ENCODE peak calls at places on chromosome 7, in eight cellular contexts. One of them, this sample, is unnamed.
A peak's percentile ranks its signal among the peaks of the same experiment; 100 is the strongest.

GRCh38 chr7:108839091-108839490 is 269.4 kb downstream of the DNAJB9 start:
- DNase-seq in mammary epithelial cell: no peak
- DNase-seq in psoas muscle: no peak
- DNase-seq in right atrium auricular region: no peak
- DNase-seq in cardiac muscle cell: no peak
- DNase-seq in hepatocyte: no peak
- DNase-seq in H9: no peak
- DNase-seq in uterus: no peak
- DNase-seq in this sample: no peak

GRCh38 chr7:91198371-91198770 is 65.9 kb upstream of the FZD1 start:
- DNase-seq in mammary epithelial cell: no peak
- DNase-seq in psoas muscle: no peak
- DNase-seq in right atrium auricular region: no peak
- DNase-seq in cardiac muscle cell: no peak
- DNase-seq in hepatocyte: no peak
- DNase-seq in H9: no peak
- DNase-seq in uterus: no peak
- DNase-seq in this sample: no peak

GRCh38 chr7:32427769-32428291 is 62.4 kb downstream of the LSM5 start:
- DNase-seq in mammary epithelial cell: peak; percentile 77
- DNase-seq in psoas muscle: peak; percentile 81
- DNase-seq in right atrium auricular region: no peak
- DNase-seq in cardiac muscle cell: peak; percentile 89
- DNase-seq in hepatocyte: peak; percentile 93
- DNase-seq in H9: peak; percentile 93
- DNase-seq in uterus: peak; percentile 41
- DNase-seq in this sample: peak; percentile 77

GRCh38 chr7:1383398-1384112 is 75.7 kb downstream of the MICALL2 start:
- DNase-seq in mammary epithelial cell: no peak
- DNase-seq in psoas muscle: no peak
- DNase-seq in right atrium auricular region: no peak
- DNase-seq in cardiac muscle cell: no peak
- DNase-seq in hepatocyte: no peak
- DNase-seq in H9: no peak
- DNase-seq in uterus: no peak
- DNase-seq in this sample: no peak

GRCh38 chr7:36391436-36392198 is 2.0 kb downstream of the ANLN start:
- DNase-seq in mammary epithelial cell: peak; percentile 54
- DNase-seq in psoas muscle: no peak
- DNase-seq in right atrium auricular region: no peak
- DNase-seq in cardiac muscle cell: no peak
- DNase-seq in hepatocyte: no peak
- DNase-seq in H9: no peak
- DNase-seq in uterus: no peak
- DNase-seq in this sample: no peak

GRCh38 chr7:73865738-73866445 is 4.9 kb downstream of the TMEM270 start:
- DNase-seq in mammary epithelial cell: no peak
- DNase-seq in psoas muscle: peak; percentile 69
- DNase-seq in right atrium auricular region: no peak
- DNase-seq in cardiac muscle cell: peak; percentile 76
- DNase-seq in hepatocyte: peak; percentile 73
- DNase-seq in H9: peak; percentile 42
- DNase-seq in uterus: no peak
- DNase-seq in this sample: peak; percentile 54

GRCh38 chr7:117350027-117350426 is 27.2 kb upstream of the WNT2 start:
- DNase-seq in mammary epithelial cell: peak; percentile 42
- DNase-seq in psoas muscle: no peak
- DNase-seq in right atrium auricular region: no peak
- DNase-seq in cardiac muscle cell: no peak
- DNase-seq in hepatocyte: no peak
- DNase-seq in H9: no peak
- DNase-seq in uterus: no peak
- DNase-seq in this sample: no peak

GRCh38 chr7:95470452-95470851 is 15.3 kb upstream of the ASB4 start:
- DNase-seq in mammary epithelial cell: peak; percentile 58
- DNase-seq in psoas muscle: no peak
- DNase-seq in right atrium auricular region: no peak
- DNase-seq in cardiac muscle cell: peak; percentile 83
- DNase-seq in hepatocyte: peak; percentile 40
- DNase-seq in H9: no peak
- DNase-seq in uterus: no peak
- DNase-seq in this sample: peak; percentile 16

GRCh38 chr7:58086461-58086860 is 636.5 kb downstream of the ZNF716 start:
- DNase-seq in mammary epithelial cell: no peak
- DNase-seq in psoas muscle: peak; percentile 26
- DNase-seq in right atrium auricular region: no peak
- DNase-seq in cardiac muscle cell: no peak
- DNase-seq in hepatocyte: no peak
- DNase-seq in H9: no peak
- DNase-seq in uterus: no peak
- DNase-seq in this sample: no peak

DNA sequence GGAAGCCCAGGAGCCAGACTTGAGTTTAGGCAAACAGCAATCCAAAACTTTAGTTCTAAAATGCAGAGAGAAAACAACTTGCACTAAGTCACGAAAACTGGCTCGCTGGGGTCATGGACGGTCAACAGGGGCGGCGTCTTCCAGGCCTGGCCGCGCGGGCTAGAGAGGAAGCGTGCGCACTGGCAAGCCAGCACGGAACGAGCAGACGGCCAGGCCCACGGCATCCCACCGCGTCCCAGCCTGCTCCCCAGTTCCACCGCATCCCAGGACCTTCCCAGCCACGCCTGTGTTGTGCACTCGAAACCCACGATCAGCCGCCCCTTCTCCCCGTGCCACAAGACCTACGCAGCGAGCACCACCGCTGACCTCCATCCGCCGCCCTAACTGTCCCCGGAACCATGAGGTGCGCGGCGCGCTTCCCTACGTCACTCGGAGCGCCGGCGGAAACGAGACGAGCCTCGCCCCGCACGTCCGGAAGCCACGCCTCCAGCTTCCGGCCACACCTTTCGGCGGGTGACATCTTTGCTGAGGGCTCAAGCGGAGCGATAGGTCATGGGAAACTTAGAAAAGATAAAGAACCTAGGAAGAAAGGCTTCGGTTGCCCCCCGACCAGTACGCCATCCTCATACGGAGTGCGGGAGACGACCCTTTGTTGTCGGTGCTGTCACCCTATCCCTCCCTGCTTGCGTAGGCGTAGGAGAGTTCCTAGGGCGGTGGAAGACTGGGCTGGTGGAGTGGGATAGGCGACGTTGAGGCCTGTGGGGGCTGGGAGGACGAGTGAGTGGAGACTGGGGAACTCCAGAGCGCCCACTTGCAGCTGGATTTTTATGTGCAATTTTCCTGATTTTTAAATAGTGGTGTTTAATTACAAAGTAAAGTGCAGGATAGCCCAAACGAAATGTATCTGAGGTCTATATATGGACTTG is at the start of gene TBRG4:
- DNase-seq in mammary epithelial cell: peak; percentile 92
- DNase-seq in psoas muscle: peak; percentile 98
- DNase-seq in right atrium auricular region: peak; percentile 95
- DNase-seq in cardiac muscle cell: peak; percentile 97
- DNase-seq in hepatocyte: peak; percentile 98
- DNase-seq in H9: peak; percentile 93
- DNase-seq in uterus: peak; percentile 94
- DNase-seq in this sample: peak; percentile 93
- TF ChIP-seq CTCF in mammary epithelial cell: peak; percentile 14
- TF ChIP-seq CTCF in psoas muscle: peak; percentile 35
- TF ChIP-seq CTCF in right atrium auricular region: peak; percentile 63
- TF ChIP-seq CTCF in cardiac muscle cell: peak; percentile 43
- TF ChIP-seq CTCF in hepatocyte: peak; percentile 38
- TF ChIP-seq CTCF in H9: peak; percentile 41
- TF ChIP-seq CTCF in uterus: peak; percentile 10
- TF ChIP-seq CTCF in this sample: peak; percentile 50

DNA sequence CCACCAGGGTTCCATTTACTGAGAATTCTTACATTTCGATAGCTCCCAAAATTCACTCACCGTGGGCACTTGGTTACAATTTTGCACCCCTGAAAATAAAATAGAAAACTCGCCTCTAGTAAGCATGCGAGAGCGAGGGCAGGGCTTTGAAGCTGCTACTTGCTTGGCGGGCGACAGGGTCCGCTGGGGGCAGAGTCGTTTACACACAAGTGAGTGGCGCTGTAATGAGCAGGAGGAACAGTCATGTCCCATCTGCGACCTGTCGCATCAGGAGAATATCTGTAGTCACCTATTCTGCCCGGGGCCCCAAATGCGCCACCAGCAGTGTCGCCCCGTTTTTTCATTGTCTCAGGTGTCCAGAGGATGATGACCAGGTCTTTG is 1.2 kb upstream of the MEOX2 start:
- DNase-seq in mammary epithelial cell: no peak
- DNase-seq in psoas muscle: peak; percentile 70
- DNase-seq in right atrium auricular region: no peak
- DNase-seq in cardiac muscle cell: no peak
- DNase-seq in hepatocyte: no peak
- DNase-seq in H9: peak; percentile 52
- DNase-seq in uterus: peak; percentile 18
- DNase-seq in this sample: peak; percentile 35
- H3K27me3 ChIP-seq in mammary epithelial cell: peaks cover 25% of the 10 kb centered on the region
- H3K27me3 ChIP-seq in psoas muscle: peaks cover 37% of the 10 kb centered on the region
- H3K27me3 ChIP-seq in right atrium auricular region: peaks cover 5% of the 10 kb centered on the region
- H3K27me3 ChIP-seq in cardiac muscle cell: peaks cover 88% of the 10 kb centered on the region
- H3K27me3 ChIP-seq in hepatocyte: peaks cover 72% of the 10 kb centered on the region
- H3K27me3 ChIP-seq in H9: peaks cover 35% of the 10 kb centered on the region
- H3K27me3 ChIP-seq in uterus: no peaks in the 10 kb centered on the region
- H3K27me3 ChIP-seq in this sample: peaks cover 24% of the 10 kb centered on the region

DNA sequence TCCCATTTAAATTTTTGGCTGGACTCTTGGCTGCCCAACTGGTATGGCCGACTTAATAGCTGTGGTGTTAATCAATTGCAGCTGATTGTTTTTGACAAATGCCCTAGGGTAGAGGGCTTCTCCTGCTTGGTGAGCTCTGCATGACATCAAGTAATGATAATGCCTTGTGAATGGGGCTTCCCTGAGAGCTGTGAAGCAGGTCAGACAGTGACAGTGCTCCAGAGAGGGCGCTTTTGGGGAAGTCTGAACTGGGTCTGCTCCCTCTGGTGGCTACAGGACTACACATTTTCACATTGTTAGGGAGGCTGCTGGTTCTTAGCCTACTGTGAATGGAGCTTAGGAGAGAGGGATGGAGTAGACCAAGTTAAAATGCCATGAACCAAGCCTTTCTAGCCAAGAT is 98.8 kb downstream of the SDK1 start:
- DNase-seq in mammary epithelial cell: peak; percentile 24
- DNase-seq in psoas muscle: no peak
- DNase-seq in right atrium auricular region: no peak
- DNase-seq in cardiac muscle cell: peak; percentile 12
- DNase-seq in hepatocyte: peak; percentile 22
- DNase-seq in H9: peak; percentile 91
- DNase-seq in uterus: no peak
- DNase-seq in this sample: peak; percentile 70
- TF ChIP-seq CTCF in mammary epithelial cell: peak; percentile 27
- TF ChIP-seq CTCF in psoas muscle: no peak
- TF ChIP-seq CTCF in right atrium auricular region: no peak
- TF ChIP-seq CTCF in cardiac muscle cell: peak; percentile 26
- TF ChIP-seq CTCF in hepatocyte: peak; percentile 12
- TF ChIP-seq CTCF in H9: peak; percentile 86
- TF ChIP-seq CTCF in uterus: no peak
- TF ChIP-seq CTCF in this sample: peak; percentile 83

GRCh38 chr7:71982847-71983246 is 429.3 kb downstream of the CALN1 start:
- DNase-seq in mammary epithelial cell: no peak
- DNase-seq in psoas muscle: no peak
- DNase-seq in right atrium auricular region: no peak
- DNase-seq in cardiac muscle cell: no peak
- DNase-seq in hepatocyte: no peak
- DNase-seq in H9: no peak
- DNase-seq in uterus: no peak
- DNase-seq in this sample: peak; percentile 8
- H3K27me3 ChIP-seq in mammary epithelial cell: no peaks in the 10 kb centered on the region
- H3K27me3 ChIP-seq in psoas muscle: no peaks in the 10 kb centered on the region
- H3K27me3 ChIP-seq in right atrium auricular region: no peaks in the 10 kb centered on the region
- H3K27me3 ChIP-seq in cardiac muscle cell: no peaks in the 10 kb centered on the region
- H3K27me3 ChIP-seq in hepatocyte: no peaks in the 10 kb centered on the region
- H3K27me3 ChIP-seq in H9: no peaks in the 10 kb centered on the region
- H3K27me3 ChIP-seq in uterus: no peaks in the 10 kb centered on the region
- H3K27me3 ChIP-seq in this sample: no peaks in the 10 kb centered on the region

GRCh38 chr7:157466473-157467261 is 129.9 kb downstream of the DNAJB6 start:
- DNase-seq in mammary epithelial cell: no peak
- DNase-seq in psoas muscle: no peak
- DNase-seq in right atrium auricular region: peak; percentile 32
- DNase-seq in cardiac muscle cell: no peak
- DNase-seq in hepatocyte: no peak
- DNase-seq in H9: peak; percentile 50
- DNase-seq in uterus: no peak
- DNase-seq in this sample: no peak
- TF ChIP-seq CTCF in mammary epithelial cell: no peak
- TF ChIP-seq CTCF in psoas muscle: no peak
- TF ChIP-seq CTCF in right atrium auricular region: no peak
- TF ChIP-seq CTCF in cardiac muscle cell: no peak
- TF ChIP-seq CTCF in hepatocyte: no peak
- TF ChIP-seq CTCF in H9: peak; percentile 57
- TF ChIP-seq CTCF in uterus: no peak
- TF ChIP-seq CTCF in this sample: no peak